ENCODE peak calls at places on chromosomes 6 and 20, in ten cellular contexts. D, R, Y, H, L, M, X, N, C and A are unnamed samples.

GRCh38 chr6:56840467-56841371 is 114.2 kb upstream of the BEND6 start:
- DNase-seq in D (no peak), R (no peak), Y (no peak), H (no peak), L (peak), M (peak), X (no peak), N (no peak), C (no peak), A (no peak)

GRCh38 chr20:61251529-61252393 is at the start of gene CDH4:
- DNase-seq in D (no peak), R (no peak), Y (no peak), H (no peak), L (peak), M (no peak), X (no peak), N (peak), C (peak), A (no peak)

GRCh38 chr6:147869223-147869600 is 360.7 kb downstream of the SAMD5 start:
- DNase-seq in D (no peak), R (no peak), Y (no peak), H (no peak), L (no peak), M (no peak), X (no peak), N (no peak), C (no peak), A (no peak)

GRCh38 chr6:106519460-106520394 is 109.6 kb downstream of the RTN4IP1 start:
- DNase-seq in D (peak), R (peak), Y (peak), H (peak), L (peak), M (peak), X (no peak), N (no peak), C (peak), A (peak)

GRCh38 chr20:24160563-24161355 is 172.2 kb upstream of the GGTLC1 start:
- DNase-seq in D (no peak), R (peak), Y (no peak), H (peak), L (peak), M (peak), X (no peak), N (peak), C (peak), A (no peak)

GRCh38 chr20:635609-636338 is 17.2 kb downstream of the SRXN1 start:
- DNase-seq in D (no peak), R (no peak), Y (no peak), H (no peak), L (peak), M (no peak), X (no peak), N (no peak), C (no peak), A (no peak)

GRCh38 chr6:85669735-85670194 is 27.1 kb upstream of the SYNCRIP start:
- DNase-seq in D (peak), R (no peak), Y (no peak), H (no peak), L (peak), M (peak), X (no peak), N (no peak), C (no peak), A (peak)

GRCh38 chr6:131058236-131058635 is 4.8 kb downstream of the EPB41L2 start:
- DNase-seq in D (no peak), R (no peak), Y (no peak), H (no peak), L (no peak), M (no peak), X (no peak), N (no peak), C (no peak), A (no peak)

GRCh38 chr6:152981989-152982767 is 663 bp downstream of the FBXO5 start:
- DNase-seq in D (peak), R (no peak), Y (no peak), H (peak), L (no peak), M (no peak), X (peak), N (peak), C (no peak), A (no peak)

GRCh38 chr6:70277480-70277879 is 25.4 kb downstream of the COL9A1 start:
- DNase-seq in D (no peak), R (no peak), Y (no peak), H (no peak), L (peak), M (peak), X (no peak), N (no peak), C (no peak), A (no peak)

GRCh38 chr20:10357061-10357708 is 76.8 kb downstream of the MKKS start:
- DNase-seq in D (no peak), R (no peak), Y (no peak), H (no peak), L (no peak), M (no peak), X (no peak), N (no peak), C (no peak), A (no peak)

GRCh38 chr6:46606318-46606717 is 46.3 kb downstream of the CYP39A1 start:
- DNase-seq in D (no peak), R (no peak), Y (no peak), H (no peak), L (no peak), M (no peak), X (no peak), N (no peak), C (no peak), A (no peak)

GRCh38 chr6:12134581-12134980 is 122.5 kb downstream of the HIVEP1 start:
- DNase-seq in D (no peak), R (no peak), Y (no peak), H (no peak), L (no peak), M (no peak), X (no peak), N (no peak), C (no peak), A (no peak)

GRCh38 chr6:170210651-170211403 is 80.1 kb downstream of the DLL1 start:
- DNase-seq in D (no peak), R (no peak), Y (no peak), H (no peak), L (no peak), M (no peak), X (peak), N (peak), C (no peak), A (no peak)

GRCh38 chr20:48682529-48683385 is 145.0 kb downstream of the PREX1 start:
- DNase-seq in D (no peak), R (peak), Y (peak), H (peak), L (peak), M (peak), X (peak), N (peak), C (no peak), A (no peak)

GRCh38 chr20:47453167-47453782 is 48.4 kb upstream of the NCOA3 start:
- DNase-seq in D (peak), R (peak), Y (peak), H (no peak), L (peak), M (peak), X (no peak), N (no peak), C (peak), A (peak)

GRCh38 chr20:45958593-45958992 is 13.4 kb downstream of the ZNF335 start:
- DNase-seq in D (no peak), R (no peak), Y (no peak), H (no peak), L (no peak), M (no peak), X (no peak), N (no peak), C (no peak), A (no peak)

GRCh38 chr20:19934792-19935491 is 82.2 kb upstream of the NAA20 start:
- DNase-seq in D (peak), R (no peak), Y (no peak), H (peak), L (peak), M (no peak), X (peak), N (no peak), C (peak), A (peak)

GRCh38 chr6:31707701-31708100 is 1.0 kb downstream of the LY6G6F start:
- DNase-seq in D (no peak), R (no peak), Y (no peak), H (no peak), L (no peak), M (no peak), X (no peak), N (no peak), C (no peak), A (no peak)

GRCh38 chr6:90434096-90434495 is 137.5 kb upstream of the BACH2 start:
- DNase-seq in D (no peak), R (no peak), Y (no peak), H (no peak), L (no peak), M (no peak), X (no peak), N (no peak), C (no peak), A (no peak)

GRCh38 chr6:126199482-126199881 is 140.4 kb upstream of the CENPW start:
- DNase-seq in D (no peak), R (no peak), Y (no peak), H (no peak), L (no peak), M (no peak), X (no peak), N (no peak), C (no peak), A (no peak)

GRCh38 chr20:38779247-38780097 is 26.0 kb upstream of the PPP1R16B start:
- DNase-seq in D (no peak), R (no peak), Y (no peak), H (no peak), L (peak), M (no peak), X (no peak), N (no peak), C (no peak), A (no peak)

GRCh38 chr6:36609582-36609981 is 15.4 kb downstream of the SRSF3 start:
- DNase-seq in D (no peak), R (no peak), Y (no peak), H (no peak), L (peak), M (no peak), X (no peak), N (no peak), C (no peak), A (no peak)

GRCh38 chr20:64000906-64001305 is 20.0 kb downstream of the PRPF6 start:
- DNase-seq in D (no peak), R (no peak), Y (no peak), H (no peak), L (no peak), M (no peak), X (no peak), N (no peak), C (no peak), A (no peak)

GRCh38 chr20:50221501-50222323 is 31.1 kb downstream of the CEBPB start:
- DNase-seq in D (no peak), R (no peak), Y (no peak), H (no peak), L (peak), M (peak), X (peak), N (no peak), C (no peak), A (no peak)

GRCh38 chr6:135073217-135073616 is 18.6 kb upstream of the HBS1L start:
- DNase-seq in D (no peak), R (no peak), Y (no peak), H (no peak), L (no peak), M (no peak), X (no peak), N (no peak), C (no peak), A (no peak)

GRCh38 chr6:135072753-135073152 is 18.1 kb upstream of the HBS1L start:
- DNase-seq in D (no peak), R (no peak), Y (no peak), H (no peak), L (no peak), M (no peak), X (no peak), N (no peak), C (no peak), A (no peak)

GRCh38 chr6:135073757-135074393 is 19.3 kb upstream of the HBS1L start:
- DNase-seq in D (no peak), R (no peak), Y (no peak), H (no peak), L (no peak), M (no peak), X (no peak), N (no peak), C (no peak), A (no peak)

DNA sequence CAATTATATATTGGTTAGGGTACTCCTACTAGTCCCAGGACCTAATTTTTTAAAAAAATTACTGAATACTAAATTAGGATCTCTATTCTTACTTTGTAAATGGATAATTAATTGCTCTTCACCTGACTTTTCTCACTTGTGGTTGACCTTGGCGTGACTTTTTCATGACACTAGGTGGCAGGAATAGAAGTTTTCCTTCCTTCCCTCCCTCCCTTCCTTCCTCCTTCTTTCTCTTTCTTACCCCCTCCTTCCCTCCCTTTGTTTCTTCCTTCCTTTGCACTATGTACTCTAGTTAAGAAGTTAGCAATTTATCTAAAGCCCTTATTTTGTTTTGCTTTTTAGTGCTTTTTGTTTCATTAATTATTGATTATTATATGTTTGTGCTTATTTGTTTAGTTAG is 20.4 kb upstream of the HBS1L start:
- DNase-seq in D (no peak), R (no peak), Y (no peak), H (no peak), L (no peak), M (no peak), X (no peak), N (no peak), C (no peak), A (no peak)
- TF ChIP-seq CTCF in D (no peak), R (no peak), Y (no peak), H (no peak), L (no peak), M (no peak), X (no peak), N (no peak), C (no peak), A (no peak)

GRCh38 chr6:156760377-156760776 is 16.8 kb upstream of the ARID1B start:
- DNase-seq in D (no peak), R (no peak), Y (no peak), H (no peak), L (no peak), M (no peak), X (no peak), N (no peak), C (no peak), A (no peak)

GRCh38 chr6:156767603-156768467 is 9.3 kb upstream of the ARID1B start:
- DNase-seq in D (peak), R (no peak), Y (no peak), H (no peak), L (peak), M (no peak), X (no peak), N (no peak), C (no peak), A (peak)

GRCh38 chr6:156762547-156762946 is 14.6 kb upstream of the ARID1B start:
- DNase-seq in D (no peak), R (no peak), Y (no peak), H (no peak), L (peak), M (no peak), X (no peak), N (no peak), C (no peak), A (no peak)

GRCh38 chr6:156771047-156771446 is 6.1 kb upstream of the ARID1B start:
- DNase-seq in D (no peak), R (no peak), Y (no peak), H (no peak), L (no peak), M (no peak), X (no peak), N (no peak), C (no peak), A (no peak)

GRCh38 chr6:156765117-156765516 is 12.1 kb upstream of the ARID1B start:
- DNase-seq in D (no peak), R (no peak), Y (no peak), H (no peak), L (no peak), M (no peak), X (no peak), N (no peak), C (no peak), A (no peak)
- TF ChIP-seq CTCF in D (no peak), R (no peak), Y (no peak), H (no peak), L (no peak), M (no peak), X (no peak), N (no peak), C (no peak), A (no peak)

GRCh38 chr6:384898-385297 is 6.7 kb upstream of the IRF4 start:
- DNase-seq in D (no peak), R (no peak), Y (no peak), H (no peak), L (no peak), M (no peak), X (no peak), N (no peak), C (no peak), A (no peak)
- TF ChIP-seq CTCF in D (no peak), R (no peak), Y (no peak), H (no peak), L (no peak), M (no peak), X (no peak), N (no peak), C (no peak), A (no peak)

DNA sequence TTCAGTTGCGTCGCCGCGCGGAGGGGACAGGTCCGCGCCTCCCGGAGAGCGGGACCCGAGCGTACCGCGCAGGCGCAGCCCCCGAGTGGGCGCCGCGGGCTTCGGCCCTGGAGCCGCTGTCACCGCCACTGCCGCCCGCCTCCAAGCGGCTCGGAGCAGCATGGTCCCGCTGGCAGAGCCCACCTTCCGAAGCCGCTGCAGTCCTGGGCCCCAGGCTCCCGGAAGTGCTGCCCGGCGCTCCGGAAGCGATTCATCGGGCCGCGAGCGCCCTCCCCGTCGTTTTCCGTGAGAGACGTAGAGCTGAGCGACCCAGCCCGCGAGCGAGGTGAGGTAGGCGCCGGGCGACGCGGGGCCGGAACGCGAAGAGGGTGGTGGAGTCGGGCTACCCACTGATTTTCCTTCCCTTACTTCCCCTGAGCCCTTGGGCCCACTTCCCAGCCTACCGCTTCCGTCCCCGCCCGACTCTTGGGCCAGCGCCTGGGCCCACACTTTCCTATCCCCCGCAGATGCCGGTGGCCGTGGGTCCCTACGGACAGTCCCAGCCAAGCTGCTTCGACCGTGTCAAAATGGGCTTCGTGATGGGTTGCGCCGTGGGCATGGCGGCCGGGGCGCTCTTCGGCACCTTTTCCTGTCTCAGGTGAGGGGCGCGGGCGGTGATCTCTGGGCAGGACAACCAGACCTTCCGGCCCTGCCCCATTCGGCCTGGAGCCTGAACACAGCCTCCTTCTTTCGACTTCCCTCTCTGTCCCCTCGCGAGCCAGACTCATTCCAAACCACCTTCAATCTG is at the start of the genes NFS1 and ROMO1:
- DNase-seq in D (peak), R (no peak), Y (peak), H (peak), L (peak), M (peak), X (peak), N (peak), C (peak), A (peak)
- TF ChIP-seq CTCF in D (peak), R (peak), Y (no peak), H (peak), L (peak), M (peak), X (peak), N (peak), C (peak), A (no peak)

DNA sequence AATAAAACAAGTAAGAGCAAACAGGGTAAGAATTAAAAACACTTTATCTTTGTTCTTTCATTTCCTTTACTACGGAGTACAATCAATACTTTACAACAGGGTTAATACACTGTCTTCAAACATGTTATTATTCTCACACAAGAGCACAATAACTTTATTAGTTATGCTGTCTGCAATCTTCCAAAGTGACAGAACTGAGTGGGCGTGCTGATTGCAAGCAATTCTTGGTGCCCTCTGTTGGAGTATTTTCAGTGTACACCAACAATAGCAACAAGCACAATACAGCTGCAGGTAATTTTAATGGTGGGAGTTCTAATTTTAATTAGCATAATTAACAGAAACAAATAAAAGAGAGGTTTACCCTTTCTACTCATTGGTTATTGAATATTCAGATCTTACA is 33.9 kb upstream of the PTPRK start:
- DNase-seq in D (no peak), R (no peak), Y (no peak), H (no peak), L (peak), M (peak), X (no peak), N (no peak), C (no peak), A (no peak)
- TF ChIP-seq CTCF in D (no peak), R (no peak), Y (no peak), H (peak), L (peak), M (no peak), X (peak), N (no peak), C (no peak), A (no peak)

DNA sequence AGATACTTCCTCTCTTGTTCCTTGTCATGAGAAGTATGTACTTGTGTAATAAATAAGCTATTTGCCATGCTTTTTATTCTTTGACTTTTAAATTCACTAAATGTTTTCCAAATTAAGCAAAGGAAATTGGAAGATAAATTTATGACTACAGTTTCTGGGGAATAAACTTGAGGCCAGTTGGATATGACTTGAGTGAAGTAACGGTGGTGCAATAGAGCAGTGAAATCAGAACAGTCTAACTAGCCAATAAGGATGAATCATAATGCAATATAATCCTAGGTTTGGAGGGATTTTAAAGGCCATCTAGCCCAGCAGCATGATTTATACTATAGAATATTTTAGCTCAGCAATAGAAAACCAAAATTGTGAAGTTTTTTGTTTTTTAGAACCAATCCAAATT is 183.8 kb upstream of the TCF21 start:
- DNase-seq in D (no peak), R (peak), Y (no peak), H (no peak), L (peak), M (peak), X (no peak), N (no peak), C (no peak), A (no peak)
- TF ChIP-seq CTCF in D (no peak), R (no peak), Y (no peak), H (no peak), L (no peak), M (no peak), X (no peak), N (no peak), C (no peak), A (no peak)

DNA sequence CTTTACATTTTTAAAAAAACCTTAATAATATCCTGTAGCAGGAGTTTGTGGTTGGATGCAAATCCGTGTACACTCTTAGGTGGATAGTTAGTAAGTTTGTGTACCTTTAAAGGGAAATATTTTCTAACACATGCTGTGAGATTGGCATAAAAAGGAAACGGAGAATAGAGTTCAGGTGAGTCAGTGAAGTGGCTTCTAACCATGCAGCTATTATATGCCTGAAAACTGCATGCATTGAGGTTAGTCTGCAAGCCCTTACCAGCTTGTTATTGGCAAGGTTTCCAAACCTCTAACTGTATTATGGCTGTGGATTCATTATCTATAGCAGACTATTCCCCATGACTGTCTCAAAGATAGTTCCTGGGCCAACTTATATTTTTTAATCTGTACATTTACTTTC is 420.6 kb upstream of the MMS22L start:
- DNase-seq in D (no peak), R (no peak), Y (no peak), H (no peak), L (peak), M (no peak), X (no peak), N (no peak), C (no peak), A (no peak)
- TF ChIP-seq CTCF in D (no peak), R (no peak), Y (no peak), H (no peak), L (no peak), M (no peak), X (no peak), N (no peak), C (no peak), A (no peak)